ENCODE peak calls at places on chromosomes 4 and X, in five cellular contexts. A, I, Y, Q and R are unnamed samples.

GRCh38 chr4:151808120-151808529 is 47.3 kb upstream of the GATB start:
- DNase-seq in Q (peak), Y (no peak), I (peak), A (no peak), R (no peak)

GRCh38 chr4:54228064-54228527 is 997 bp upstream of the PDGFRA start:
- DNase-seq in I (peak), Q (peak), Y (peak), A (peak), R (no peak)

GRCh38 chr4:87844476-87844875 is 11.7 kb downstream of the MEPE start:
- DNase-seq in I (peak), Q (no peak), A (no peak), Y (no peak), R (peak)

GRCh38 chr4:144351306-144351705 is 210.8 kb upstream of the GYPA start:
- DNase-seq in Y (no peak), A (no peak), I (no peak), Q (no peak), R (no peak)

GRCh38 chrX:19332983-19333382 is 10.7 kb upstream of the PDHA1 start:
- DNase-seq in A (no peak), Y (no peak), Q (peak), I (peak), R (no peak)

GRCh38 chrX:107451754-107452153 is 2.3 kb downstream of the FRMPD3 start:
- DNase-seq in Y (no peak), Q (no peak), A (no peak), I (no peak), R (no peak)

GRCh38 chr4:153001626-153002025 is 65.5 kb downstream of the FHDC1 start:
- DNase-seq in Y (no peak), A (no peak), I (no peak), Q (no peak), R (no peak)

GRCh38 chr4:94974773-94975172 is 217.0 kb downstream of the BMPR1B start:
- DNase-seq in I (peak), Y (no peak), A (no peak), Q (no peak), R (peak)

GRCh38 chrX:135396109-135396508 is 25.6 kb upstream of the SMIM10L2A start:
- DNase-seq in Y (no peak), I (peak), Q (no peak), A (no peak), R (peak)

GRCh38 chr4:145936142-145937020 is 2.2 kb downstream of the ZNF827 start:
- DNase-seq in I (peak), Y (peak), A (peak), Q (peak), R (peak)

GRCh38 chr4:64780664-64781063 is 371.4 kb upstream of the TECRL start:
- DNase-seq in A (no peak), I (no peak), Q (no peak), Y (no peak), R (no peak)

GRCh38 chr4:142596595-142596994 is 249.5 kb downstream of the INPP4B start:
- DNase-seq in I (no peak), Y (no peak), A (no peak), Q (no peak), R (no peak)

GRCh38 chrX:2500091-2500680 is 590 bp downstream of the DHRSX start:
- DNase-seq in I (peak), Q (peak), A (no peak), Y (no peak), R (peak)

GRCh38 chr4:88674989-88675388 is 22.6 kb downstream of the NAP1L5 start:
- DNase-seq in Q (no peak), I (peak), Y (no peak), A (no peak), R (no peak)

GRCh38 chr4:4820264-4820663 is 39.2 kb upstream of the MSX1 start:
- DNase-seq in I (no peak), Q (no peak), A (no peak), Y (no peak), R (no peak)

GRCh38 chr4:153120235-153120634 is 84.0 kb upstream of the TRIM2 start:
- DNase-seq in Q (no peak), A (no peak), Y (no peak), I (no peak), R (no peak)

GRCh38 chrX:74535633-74536141 is 78.7 kb downstream of the RLIM start:
- DNase-seq in I (peak), Y (peak), A (peak), Q (peak), R (peak)

GRCh38 chrX:31497086-31497485 is 425.2 kb upstream of the FTHL17 start:
- DNase-seq in A (no peak), I (peak), Y (no peak), Q (no peak), R (peak)

DNA sequence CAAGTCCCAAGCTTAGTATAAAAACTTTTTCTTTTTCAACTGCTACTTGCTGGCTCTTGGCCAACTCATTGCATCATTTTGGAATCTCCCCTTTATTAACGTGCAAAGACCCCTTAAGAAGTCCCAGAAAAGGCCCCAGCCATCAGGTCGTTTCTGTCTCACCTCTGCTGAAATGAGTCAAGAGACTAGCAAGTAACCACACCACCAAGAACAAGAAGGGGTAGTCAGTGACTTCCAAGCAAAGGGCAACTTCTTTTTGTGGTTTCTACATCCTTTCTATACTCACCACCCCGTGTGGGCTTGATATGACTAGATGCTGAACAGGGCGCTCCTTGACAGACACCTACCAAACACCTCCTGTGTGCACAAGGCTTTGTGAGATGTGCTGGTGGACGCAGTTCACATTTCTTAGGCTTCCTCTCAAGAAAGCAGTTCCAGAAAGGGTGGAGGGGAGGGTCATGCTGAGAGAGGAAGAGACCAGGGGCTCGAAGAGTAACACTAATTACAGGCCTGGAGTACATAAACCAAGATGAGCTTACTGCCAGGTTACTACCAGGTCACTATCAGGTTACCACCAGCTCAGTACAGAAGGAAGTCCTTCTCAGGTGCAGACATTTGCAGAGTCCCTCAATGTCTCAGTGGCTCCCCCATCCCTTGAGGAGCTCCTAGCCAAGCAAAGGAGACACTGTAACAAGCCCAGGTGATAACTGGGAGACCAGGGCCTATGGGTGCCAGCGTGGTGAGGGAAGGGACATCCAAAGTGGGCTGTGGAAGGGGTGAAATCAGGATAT is 19.3 kb downstream of the JAKMIP1 start:
- DNase-seq in Q (no peak), A (no peak), Y (no peak), I (no peak), R (no peak)
- H3K4me3 ChIP-seq in Q (no peak), A (no peak), Y (no peak), I (no peak), R (no peak)

DNA sequence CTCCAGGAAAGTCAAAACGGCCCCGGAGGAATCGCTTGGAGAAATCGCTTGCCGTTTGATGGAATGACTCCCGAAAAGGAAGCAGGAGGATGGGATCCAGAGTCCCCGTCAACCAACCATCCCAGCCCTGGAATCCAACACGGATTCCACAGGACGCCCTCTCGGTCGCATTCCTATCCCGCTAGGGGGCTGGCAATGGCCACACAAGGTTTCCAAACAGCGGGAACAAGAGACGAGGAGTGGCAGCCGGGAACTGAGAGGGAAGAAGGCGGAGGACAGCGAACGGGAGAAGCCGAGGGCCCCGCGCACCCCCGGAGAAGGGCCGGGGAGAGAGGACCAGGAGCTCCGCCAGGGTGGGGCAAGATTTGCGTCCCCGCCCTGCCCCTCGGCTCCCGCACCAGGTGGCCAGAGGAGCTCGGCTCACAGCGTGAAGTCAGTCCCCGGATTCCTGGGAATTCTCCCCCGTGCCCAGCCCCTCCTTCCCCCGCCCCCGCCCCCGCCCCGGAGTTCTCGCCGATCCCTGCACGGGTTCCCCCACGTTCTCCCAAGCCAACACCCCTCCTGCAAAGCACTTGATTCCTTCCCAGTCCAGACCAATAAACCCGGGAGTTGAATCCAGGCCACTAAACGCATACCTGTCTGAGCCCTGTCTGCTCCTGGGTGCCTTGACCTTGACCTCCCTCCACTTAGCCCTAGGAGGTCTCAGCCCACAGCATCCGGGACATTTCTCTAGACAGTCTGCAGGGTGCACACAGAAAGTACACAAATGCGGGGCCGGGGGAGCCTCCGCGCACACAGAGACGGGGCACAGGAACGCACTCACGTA is 1.4 kb downstream of the PDZD4 start:
- DNase-seq in I (no peak), Y (no peak), Q (no peak), A (no peak), R (no peak)
- H3K4me3 ChIP-seq in I (no peak), Y (no peak), Q (peak), A (peak), R (no peak)

GRCh38 chrX:52556741-52557140 is 39.9 kb upstream of the XAGE1B start:
- DNase-seq in Q (no peak), A (no peak), Y (no peak), I (no peak), R (no peak)

GRCh38 chrX:52558140-52558539 is 41.3 kb upstream of the XAGE1B start:
- DNase-seq in Q (no peak), Y (no peak), A (no peak), I (no peak), R (no peak)

GRCh38 chrX:52553995-52554642 is 37.3 kb upstream of the XAGE1B start:
- DNase-seq in Y (no peak), A (no peak), Q (no peak), I (no peak), R (no peak)
- H3K4me3 ChIP-seq in Y (no peak), A (no peak), Q (no peak), I (no peak), R (no peak)

GRCh38 chr4:185201983-185202962 is 1.5 kb downstream of the CFAP97 start:
- DNase-seq in Q (no peak), A (no peak), Y (no peak), I (peak), R (peak)
- H3K4me3 ChIP-seq in Q (no peak), A (peak), Y (no peak), I (peak), R (no peak)

GRCh38 chr4:166655231-166655630 is 579.1 kb downstream of the SPOCK3 start:
- DNase-seq in I (no peak), Y (no peak), Q (no peak), A (no peak), R (no peak)

GRCh38 chr4:166655705-166656104 is 578.6 kb downstream of the SPOCK3 start:
- DNase-seq in I (no peak), Q (no peak), A (no peak), Y (no peak), R (no peak)

GRCh38 chr4:166657261-166657660 is 577.0 kb downstream of the SPOCK3 start:
- DNase-seq in Q (no peak), A (no peak), I (no peak), Y (no peak), R (no peak)

GRCh38 chr4:166662266-166662843 is 571.9 kb downstream of the SPOCK3 start:
- DNase-seq in A (no peak), I (no peak), Q (no peak), Y (no peak), R (no peak)

GRCh38 chr4:166658585-166658984 is 575.7 kb downstream of the SPOCK3 start:
- DNase-seq in A (no peak), Q (no peak), Y (no peak), I (no peak), R (no peak)
- H3K4me3 ChIP-seq in A (no peak), Q (no peak), Y (no peak), I (no peak), R (no peak)

DNA sequence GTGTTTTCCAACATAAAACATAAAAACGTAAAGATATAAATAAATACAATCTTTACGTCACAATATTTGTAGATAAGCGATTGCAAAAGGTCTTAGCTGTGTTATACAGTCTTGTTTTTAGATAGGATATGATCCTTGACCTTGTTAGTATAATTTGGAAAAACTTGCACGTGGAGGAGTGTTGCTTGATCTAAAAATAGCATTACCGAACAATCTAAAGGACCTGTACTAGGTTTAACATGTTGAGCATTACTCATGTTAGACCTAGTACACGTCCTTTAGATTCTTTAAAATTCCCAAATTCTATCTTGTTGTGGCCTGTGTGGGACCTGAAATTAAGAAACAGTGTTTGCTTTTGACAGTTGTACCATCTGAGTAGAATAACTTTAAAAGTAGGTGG is 1.7 kb downstream of the METAP1 start:
- DNase-seq in Y (no peak), Q (no peak), A (no peak), I (no peak), R (no peak)
- H3K4me3 ChIP-seq in Y (no peak), Q (no peak), A (no peak), I (no peak), R (no peak)